ENCODE peak calls at places on chromosomes 16 and 17, in four cellular contexts. N is K562, K is GM12878, Q is HepG2. O is an unnamed sample.

GRCh38 chr17:44307387-44308186 is 814 bp upstream of the RUNDC3A start:
- DNase-seq in N (no peak), K (no peak), Q (no peak), O (peak)

GRCh38 chr16:27330542-27330941 is 16.8 kb downstream of the IL4R start:
- DNase-seq in N (no peak), K (no peak), Q (no peak), O (no peak)

GRCh38 chr17:75099881-75100595 is 9.7 kb upstream of the ARMC7 start:
- DNase-seq in N (no peak), K (no peak), Q (no peak), O (no peak)

GRCh38 chr16:86625029-86625428 is 46.7 kb downstream of the FOXL1 start:
- DNase-seq in N (no peak), K (no peak), Q (no peak), O (no peak)

GRCh38 chr16:64952177-64952576 is 169.7 kb downstream of the CDH11 start:
- DNase-seq in N (no peak), K (no peak), Q (no peak), O (no peak)

GRCh38 chr17:77209330-77209748 is 68.6 kb downstream of the SEC14L1 start:
- DNase-seq in N (no peak), K (no peak), Q (peak), O (no peak)

GRCh38 chr17:61551255-61551742 is 39.7 kb downstream of the NACA2 start:
- DNase-seq in N (peak), K (no peak), Q (peak), O (peak)

GRCh38 chr16:73082608-73083007 is 34.7 kb upstream of the ZFHX3 start:
- DNase-seq in N (no peak), K (no peak), Q (peak), O (no peak)

GRCh38 chr16:53893731-53894435 is 189.9 kb downstream of the FTO start:
- DNase-seq in N (no peak), K (no peak), Q (no peak), O (peak)

GRCh38 chr16:66878067-66878466 is 2.2 kb upstream of the PDP2 start:
- DNase-seq in N (no peak), K (no peak), Q (no peak), O (no peak)
- TF ChIP-seq TARDBP in N (no peak), K (no peak), Q (no peak), O (no peak)

DNA sequence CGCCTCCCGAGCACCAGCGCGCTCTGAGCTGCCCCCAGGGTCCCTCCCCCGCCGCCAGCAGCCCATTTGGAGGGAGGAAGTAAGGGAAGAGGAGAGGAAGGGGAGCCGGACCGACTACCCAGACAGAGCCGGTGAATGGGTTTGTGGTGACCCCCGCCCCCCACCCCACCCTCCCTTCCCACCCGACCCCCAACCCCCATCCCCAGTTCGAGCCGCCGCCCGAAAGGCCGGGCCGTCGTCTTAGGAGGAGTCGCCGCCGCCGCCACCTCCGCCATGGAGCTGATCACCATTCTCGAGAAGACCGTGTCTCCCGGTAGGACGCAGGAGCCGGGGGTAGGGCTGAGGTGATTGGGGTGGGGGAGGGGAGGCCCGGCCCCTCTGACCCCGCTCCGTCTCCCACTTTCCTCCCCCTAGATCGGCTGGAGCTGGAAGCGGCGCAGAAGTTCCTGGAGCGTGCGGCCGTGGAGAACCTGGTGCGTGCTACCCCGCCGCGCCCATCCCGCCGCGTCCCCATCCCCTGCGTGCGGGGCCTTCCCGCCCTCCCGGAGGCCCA is 329 bp downstream of the KPNB1 start:
- DNase-seq in N (no peak), K (no peak), Q (no peak), O (no peak)
- TF ChIP-seq TARDBP in N (no peak), K (no peak), Q (no peak), O (no peak)

GRCh38 chr17:68172461-68172954 is 75.3 kb upstream of the AMZ2 start:
- DNase-seq in N (peak), K (no peak), Q (peak), O (peak)
- TF ChIP-seq TARDBP in N (no peak), K (no peak), Q (no peak), O (no peak)

GRCh38 chr17:35372846-35373531 is 432 bp downstream of the SLFN11 start:
- DNase-seq in N (peak), K (no peak), Q (no peak), O (no peak)

GRCh38 chr17:35371934-35372333 is 1.5 kb downstream of the SLFN11 start:
- DNase-seq in N (no peak), K (no peak), Q (no peak), O (no peak)

GRCh38 chr17:35373984-35374765 is 754 bp upstream of the SLFN11 start:
- DNase-seq in N (no peak), K (no peak), Q (no peak), O (no peak)

GRCh38 chr17:35373532-35373983 is at the start of gene SLFN11:
- DNase-seq in N (no peak), K (peak), Q (no peak), O (no peak)

DNA sequence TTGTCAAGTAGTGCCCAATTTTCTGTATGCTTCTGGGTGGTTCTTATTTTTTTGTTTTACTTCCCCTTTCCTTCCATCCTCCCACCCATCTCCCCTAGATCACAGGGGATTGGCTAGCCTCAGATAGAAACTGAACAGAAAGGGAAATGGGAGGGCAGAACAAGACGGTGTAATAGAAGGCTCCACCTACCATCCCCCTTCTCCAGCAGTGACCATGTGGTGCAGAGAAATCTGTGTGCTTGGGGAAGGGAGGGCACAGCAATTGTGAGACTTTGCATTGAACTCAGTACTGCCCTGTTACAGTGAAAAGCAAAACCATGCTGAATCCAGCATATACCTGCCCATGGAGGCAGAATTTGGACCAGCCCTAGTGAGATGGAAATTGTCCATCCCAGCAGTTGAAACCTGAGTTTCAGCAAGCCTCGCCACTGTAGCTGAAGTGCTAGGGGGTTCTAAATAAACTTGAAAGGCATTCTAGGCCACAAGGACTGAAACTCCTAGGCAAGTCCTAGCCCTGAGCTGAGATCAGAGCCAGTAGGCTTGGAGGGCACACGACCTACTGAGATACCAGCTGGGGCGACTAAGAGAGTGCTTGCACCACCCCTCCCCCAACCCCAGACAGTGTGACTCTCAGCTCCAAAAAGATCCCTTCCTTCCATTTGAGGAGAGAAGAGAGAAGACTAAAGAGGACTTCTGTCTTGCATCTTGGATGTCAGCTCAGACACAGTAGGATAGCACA is 5.2 kb downstream of the SLFN11 start:
- DNase-seq in N (no peak), K (peak), Q (no peak), O (no peak)
- TF ChIP-seq TARDBP in N (no peak), K (no peak), Q (no peak), O (no peak)

GRCh38 chr16:71250461-71251232 is 20.1 kb upstream of the HYDIN start:
- DNase-seq in N (no peak), K (no peak), Q (no peak), O (no peak)
- TF ChIP-seq TARDBP in N (no peak), K (no peak), Q (no peak), O (no peak)

DNA sequence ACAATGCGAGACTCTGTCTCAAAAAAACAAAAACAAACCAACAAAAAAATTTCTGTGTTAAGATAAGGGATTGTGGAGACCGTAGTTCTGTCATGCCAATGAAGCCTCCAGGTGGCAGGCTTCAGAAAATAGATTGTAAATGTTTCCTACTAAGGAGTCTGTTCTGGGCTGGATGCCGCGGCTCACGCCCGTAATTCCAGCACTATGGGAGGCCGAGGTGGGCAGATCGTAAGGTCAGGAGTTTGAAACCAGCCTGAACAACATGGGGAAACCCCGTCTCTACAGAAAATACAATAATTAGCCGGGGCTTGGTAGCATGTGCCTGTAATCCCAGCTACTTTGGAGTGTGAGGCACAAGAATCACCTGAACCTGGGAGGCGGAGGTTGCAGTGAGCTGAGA is 4.4 kb upstream of the SNX29 start:
- DNase-seq in N (no peak), K (no peak), Q (peak), O (no peak)
- TF ChIP-seq TARDBP in N (no peak), K (no peak), Q (no peak), O (no peak)

DNA sequence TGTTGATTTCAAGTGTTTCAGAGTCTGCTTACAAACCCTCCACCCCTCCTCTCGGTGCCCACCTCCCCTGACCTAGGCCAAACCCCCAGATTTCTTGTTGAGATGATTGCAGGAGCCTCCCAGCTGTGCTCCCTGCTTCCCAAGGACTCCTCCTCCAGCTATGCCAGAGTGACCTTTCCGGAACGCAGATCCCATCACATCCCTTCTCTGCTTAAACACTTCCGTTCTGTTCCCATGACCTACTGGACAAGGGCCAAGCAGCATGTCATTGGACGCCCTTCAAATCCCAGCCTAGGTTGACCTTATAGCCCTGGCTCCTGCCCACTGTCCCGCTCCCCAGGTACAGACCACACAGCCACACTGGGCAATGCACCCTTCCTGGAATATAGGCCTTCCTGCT is 23.7 kb upstream of the CDH1 start:
- DNase-seq in N (no peak), K (no peak), Q (peak), O (no peak)
- TF ChIP-seq TARDBP in N (no peak), K (no peak), Q (no peak), O (no peak)

GRCh38 chr17:41457656-41458055 is 9.5 kb downstream of the KRT32 start:
- DNase-seq in N (no peak), K (no peak), Q (no peak), O (no peak)
- TF ChIP-seq TARDBP in N (no peak), K (no peak), Q (no peak), O (no peak)

O was measured in HEK293T.